ENCODE peak calls at places on chromosomes 16 and 17, in six cellular contexts. A is nephron progenitor cell; B is H9; J is M059J; T is stimulated activated CD4-positive, alpha-beta T cell treated with anti-CD3 and anti-CD28 coated beads, TNF-alpha, amount 100 ng/mL, for 4 hours; F is activated CD4-positive, alpha-beta T cell treated with anti-CD3 and anti-CD28 coated beads, Interleukin-2, amount 10 ng/mL, durations not matched to agents 7 days and 5 days. N is an unnamed sample.

GRCh38 chr16:5001571-5001970 is 32.2 kb downstream of the NAGPA start:
- DNase-seq in A (no peak), B (no peak), J (no peak), T (no peak), F (no peak), N (no peak)

GRCh38 chr16:66274335-66275110 is 92.0 kb upstream of the CDH5 start:
- DNase-seq in A (no peak), B (peak), J (peak), T (no peak), F (no peak), N (no peak)

GRCh38 chr17:36707904-36708303 is 106.5 kb downstream of the MRM1 start:
- DNase-seq in A (no peak), B (no peak), J (no peak), T (no peak), F (no peak), N (no peak)

GRCh38 chr16:70529051-70529777 is 5.6 kb downstream of the SF3B3 start:
- DNase-seq in A (no peak), B (no peak), J (peak), T (no peak), F (peak), N (no peak)

GRCh38 chr17:1229354-1229890 is 40.8 kb upstream of the BHLHA9 start:
- DNase-seq in A (peak), B (peak), J (no peak), T (peak), F (peak), N (peak)

GRCh38 chr16:86772231-86772510 is 193.8 kb downstream of the FOXL1 start:
- DNase-seq in A (no peak), B (no peak), J (peak), T (no peak), F (no peak), N (no peak)

GRCh38 chr16:52561910-52562741 is 15.2 kb upstream of the TOX3 start:
- DNase-seq in A (no peak), B (no peak), J (no peak), T (no peak), F (no peak), N (no peak)

GRCh38 chr17:60292697-60293096 is 99.2 kb downstream of the USP32 start:
- DNase-seq in A (no peak), B (no peak), J (no peak), T (no peak), F (no peak), N (no peak)

GRCh38 chr16:54446639-54447038 is 160.1 kb upstream of the IRX3 start:
- DNase-seq in A (no peak), B (no peak), J (peak), T (no peak), F (no peak), N (no peak)

GRCh38 chr17:33674685-33675084 is 381.6 kb upstream of the ASIC2 start:
- DNase-seq in A (peak), B (peak), J (peak), T (no peak), F (peak), N (peak)

GRCh38 chr16:79348521-79349306 is 251.8 kb downstream of the MAF start:
- DNase-seq in A (no peak), B (no peak), J (no peak), T (no peak), F (no peak), N (no peak)

GRCh38 chr16:700684-701584 is 4.7 kb downstream of the FBXL16 start:
- DNase-seq in A (peak), B (peak), J (no peak), T (no peak), F (peak), N (no peak)

GRCh38 chr17:51214920-51215319 is 44.9 kb downstream of the MBTD1 start:
- DNase-seq in A (no peak), B (no peak), J (no peak), T (no peak), F (no peak), N (no peak)

GRCh38 chr17:42457107-42457787 is 1.4 kb upstream of the ATP6V0A1 start:
- DNase-seq in A (no peak), B (no peak), J (no peak), T (no peak), F (no peak), N (no peak)

GRCh38 chr17:7132511-7133094 is 18.0 kb upstream of the ASGR2 start:
- DNase-seq in A (peak), B (peak), J (no peak), T (no peak), F (peak), N (peak)

GRCh38 chr17:41660221-41660711 is 28.4 kb upstream of the EIF1 start:
- DNase-seq in A (no peak), B (no peak), J (no peak), T (no peak), F (no peak), N (no peak)

GRCh38 chr16:56742030-56742984 is 12.4 kb downstream of the NUP93 start:
- DNase-seq in A (no peak), B (no peak), J (peak), T (no peak), F (no peak), N (no peak)

GRCh38 chr17:45841883-45842525 is 2.7 kb upstream of the SPPL2C start:
- DNase-seq in A (no peak), B (no peak), J (peak), T (no peak), F (no peak), N (no peak)

GRCh38 chr16:29842732-29843346 is 20.2 kb downstream of the CDIPT start:
- DNase-seq in A (no peak), B (no peak), J (no peak), T (no peak), F (no peak), N (no peak)

GRCh38 chr16:85733839-85734170 is 17.1 kb downstream of the C16orf74 start:
- DNase-seq in A (peak), B (peak), J (no peak), T (no peak), F (no peak), N (no peak)

GRCh38 chr16:10982430-10983174 is 38.2 kb downstream of the CLEC16A start:
- DNase-seq in A (no peak), B (no peak), J (no peak), T (no peak), F (no peak), N (no peak)

GRCh38 chr16:19203374-19203966 is 35.4 kb downstream of the SYT17 start:
- DNase-seq in A (no peak), B (no peak), J (peak), T (no peak), F (no peak), N (no peak)

GRCh38 chr16:2712546-2712945 is 7.5 kb downstream of the PRSS27 start:
- DNase-seq in A (no peak), B (no peak), J (no peak), T (no peak), F (no peak), N (no peak)

GRCh38 chr16:67163164-67163902 is 1.2 kb upstream of the HSF4 start:
- DNase-seq in A (peak), B (no peak), J (peak), T (no peak), F (peak), N (no peak)